ENCODE peak calls at places on chromosome 21, in nine cellular contexts. M is PC-3, K is GM23248, R is GM23338, N is IMR-90, U is H9, Y is K562, Z is astrocyte, L is HCT116. P is an unnamed sample.

GRCh38 chr21:42125571-42126544 is 54.7 kb downstream of the UMODL1 start:
- DNase-seq in M (peak; percentile 64), K (peak; percentile 54), R (peak; percentile 54), N (peak; percentile 59), U (peak; percentile 43), Y (peak; percentile 41), Z (peak; percentile 54), L (no peak), P (peak; percentile 63)

GRCh38 chr21:42305707-42306147 is 9.5 kb downstream of the TFF3 start:
- DNase-seq in M (no peak), K (no peak), R (no peak), N (no peak), U (no peak), Y (no peak), Z (no peak), L (no peak), P (no peak)

GRCh38 chr21:27391990-27392389 is 425.1 kb upstream of the ADAMTS5 start:
- DNase-seq in M (no peak), K (no peak), R (no peak), N (no peak), U (no peak), Y (no peak), Z (no peak), L (no peak), P (no peak)

GRCh38 chr21:37367758-37368535 is 1.4 kb downstream of the DYRK1A start:
- DNase-seq in M (peak; percentile 64), K (peak; percentile 83), R (peak; percentile 43), N (peak; percentile 35), U (no peak), Y (peak; percentile 71), Z (peak; percentile 36), L (no peak), P (peak; percentile 37)

GRCh38 chr21:41630249-41630648 is 122.3 kb upstream of the TMPRSS2 start:
- DNase-seq in M (peak; percentile 100), K (peak; percentile 100), R (no peak), N (peak; percentile 100), U (no peak), Y (peak; percentile 18), Z (peak; percentile 100), L (peak; percentile 86), P (peak; percentile 96)

GRCh38 chr21:33976082-33976979 is 60.7 kb upstream of the ATP5PO start:
- DNase-seq in M (peak; percentile 98), K (peak; percentile 94), R (peak; percentile 42), N (peak; percentile 94), U (no peak), Y (peak; percentile 87), Z (peak; percentile 99), L (no peak), P (peak; percentile 90)

GRCh38 chr21:33076600-33077329 is 6.8 kb downstream of the OLIG1 start:
- DNase-seq in M (no peak), K (no peak), R (peak; percentile 33), N (no peak), U (no peak), Y (no peak), Z (no peak), L (no peak), P (no peak)

GRCh38 chr21:27953328-27954045 is 986.6 kb upstream of the ADAMTS5 start:
- DNase-seq in M (peak; percentile 12), K (no peak), R (no peak), N (no peak), U (no peak), Y (no peak), Z (peak; percentile 65), L (no peak), P (peak; percentile 74)

GRCh38 chr21:35529141-35529863 is 480.2 kb upstream of the RUNX1 start:
- DNase-seq in M (no peak), K (no peak), R (no peak), N (peak; percentile 72), U (no peak), Y (no peak), Z (peak; percentile 60), L (no peak), P (peak; percentile 58)

GRCh38 chr21:41321211-41321907 is 4.8 kb downstream of the FAM3B start:
- DNase-seq in M (no peak), K (no peak), R (no peak), N (no peak), U (no peak), Y (no peak), Z (no peak), L (no peak), P (no peak)

GRCh38 chr21:25710550-25710949 is 24.2 kb downstream of the ATP5PF start:
- DNase-seq in M (no peak), K (no peak), R (no peak), N (no peak), U (no peak), Y (no peak), Z (no peak), L (no peak), P (no peak)

GRCh38 chr21:27545754-27546349 is 579.0 kb upstream of the ADAMTS5 start:
- DNase-seq in M (no peak), K (no peak), R (no peak), N (no peak), U (no peak), Y (no peak), Z (no peak), L (no peak), P (no peak)

GRCh38 chr21:37380349-37381323 is 14.1 kb downstream of the DYRK1A start:
- DNase-seq in M (peak; percentile 64), K (no peak), R (peak; percentile 60), N (no peak), U (peak; percentile 49), Y (peak; percentile 51), Z (no peak), L (no peak), P (no peak)

GRCh38 chr21:17610862-17611261 is 1.8 kb downstream of the BTG3 start:
- DNase-seq in M (no peak), K (peak; percentile 54), R (no peak), N (peak; percentile 11), U (no peak), Y (peak; percentile 40), Z (no peak), L (no peak), P (peak; percentile 35)

GRCh38 chr21:25373126-25374082 is 233.9 kb downstream of the MRPL39 start:
- DNase-seq in M (peak; percentile 65), K (no peak), R (peak; percentile 76), N (no peak), U (peak; percentile 79), Y (no peak), Z (peak; percentile 12), L (no peak), P (peak; percentile 25)

GRCh38 chr21:33975548-33976081 is 60.0 kb upstream of the ATP5PO start:
- DNase-seq in M (peak; percentile 79), K (peak; percentile 74), R (no peak), N (peak; percentile 43), U (no peak), Y (peak; percentile 71), Z (peak; percentile 45), L (no peak), P (peak; percentile 67)

GRCh38 chr21:28239345-28239744 is 753.3 kb downstream of the LTN1 start:
- DNase-seq in M (no peak), K (no peak), R (no peak), N (no peak), U (no peak), Y (no peak), Z (no peak), L (no peak), P (peak; percentile 49)

GRCh38 chr21:17989780-17990179 is 170.6 kb upstream of the C21orf91 start:
- DNase-seq in M (no peak), K (no peak), R (peak; percentile 78), N (no peak), U (no peak), Y (no peak), Z (no peak), L (no peak), P (no peak)

GRCh38 chr21:45588861-45589491 is 46.7 kb upstream of the SLC19A1 start:
- DNase-seq in M (no peak), K (no peak), R (no peak), N (no peak), U (no peak), Y (no peak), Z (no peak), L (no peak), P (no peak)
- H3K27me3 ChIP-seq in M (peaks cover 4% of the 10 kb centered on the region), K (peaks cover 24% of the 10 kb centered on the region), R (peaks cover 28% of the 10 kb centered on the region), N (peaks cover 45% of the 10 kb centered on the region), U (no peaks in the 10 kb centered on the region), Y (no peaks in the 10 kb centered on the region), Z (peaks cover 16% of the 10 kb centered on the region), L (no peaks in the 10 kb centered on the region), P (peaks cover 12% of the 10 kb centered on the region)

GRCh38 chr21:45417951-45418300 is 13.0 kb downstream of the COL18A1 start:
- DNase-seq in M (no peak), K (no peak), R (no peak), N (no peak), U (no peak), Y (no peak), Z (no peak), L (no peak), P (no peak)
- H3K4me1 ChIP-seq in M (no peaks in the 10 kb centered on the region), K (no peaks in the 10 kb centered on the region), R (peaks cover 39% of the 10 kb centered on the region), N (peaks cover 2% of the 10 kb centered on the region), U (peaks cover 6% of the 10 kb centered on the region), Y (peaks cover 86% of the 10 kb centered on the region), Z (peaks cover 12% of the 10 kb centered on the region), L (peaks cover 9% of the 10 kb centered on the region), P (no peaks in the 10 kb centered on the region)

DNA sequence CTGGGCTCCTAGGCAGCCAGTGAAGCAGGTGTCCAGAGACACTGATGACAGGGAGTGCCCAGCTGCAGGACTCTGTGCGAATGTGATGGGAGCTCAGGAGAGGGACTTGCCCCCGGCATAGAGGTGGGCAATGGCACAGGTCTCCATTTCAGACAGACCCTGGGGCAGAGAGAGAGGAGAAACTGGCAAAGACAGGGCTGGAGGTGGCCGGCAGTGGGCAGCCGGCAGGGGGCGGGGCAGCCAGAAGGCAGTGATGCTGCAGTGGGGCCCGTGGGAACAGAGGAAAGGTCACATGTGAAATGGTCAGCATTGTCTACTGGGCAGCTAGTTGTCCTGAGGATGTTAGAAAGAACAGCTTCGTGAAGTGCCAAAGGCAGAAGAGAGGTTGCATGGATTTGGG is 112.6 kb downstream of the HUNK start:
- DNase-seq in M (no peak), K (no peak), R (no peak), N (no peak), U (no peak), Y (no peak), Z (no peak), L (no peak), P (no peak)
- H4K20me1 ChIP-seq in M (no peaks in the 10 kb centered on the region), K (no peaks in the 10 kb centered on the region), R (no peaks in the 10 kb centered on the region), N (no peaks in the 10 kb centered on the region), U (no peaks in the 10 kb centered on the region), Y (no peaks in the 10 kb centered on the region), Z (no peaks in the 10 kb centered on the region), L (no peaks in the 10 kb centered on the region), P (no peaks in the 10 kb centered on the region)

GRCh38 chr21:38663282-38663681 is 142.4 kb upstream of the ETS2 start:
- DNase-seq in M (no peak), K (no peak), R (no peak), N (no peak), U (no peak), Y (no peak), Z (no peak), L (no peak), P (no peak)
- H3K27me3 ChIP-seq in M (peaks cover 59% of the 10 kb centered on the region), K (peaks cover 62% of the 10 kb centered on the region), R (peaks cover 36% of the 10 kb centered on the region), N (peaks cover 79% of the 10 kb centered on the region), U (peaks cover 6% of the 10 kb centered on the region), Y (peaks cover 11% of the 10 kb centered on the region), Z (peaks cover 71% of the 10 kb centered on the region), L (no peaks in the 10 kb centered on the region), P (peaks cover 60% of the 10 kb centered on the region)